ENCODE peak calls at places on chromosomes 5 and 9, in ten cellular contexts. H, W, L, S, N, Z, C, X, Q and D are unnamed samples.

GRCh38 chr9:132986586-132986985 is 8.1 kb downstream of the GFI1B start:
- DNase-seq in H (no peak), W (no peak), L (no peak), S (no peak), N (no peak), Z (no peak), C (no peak), X (no peak), Q (no peak), D (no peak)

GRCh38 chr5:76608833-76609232 is 14.4 kb downstream of the F2RL2 start:
- DNase-seq in H (no peak), W (no peak), L (no peak), S (peak), N (no peak), Z (peak), C (peak), X (no peak), Q (no peak), D (no peak)

GRCh38 chr9:90095682-90096081 is 490.9 kb downstream of the GADD45G start:
- DNase-seq in H (no peak), W (peak), L (no peak), S (no peak), N (no peak), Z (no peak), C (no peak), X (no peak), Q (no peak), D (no peak)

GRCh38 chr5:157955541-157956172 is 96.7 kb upstream of the CLINT1 start:
- DNase-seq in H (no peak), W (no peak), L (no peak), S (no peak), N (no peak), Z (no peak), C (no peak), X (no peak), Q (no peak), D (no peak)

GRCh38 chr9:132187006-132187760 is 25.3 kb downstream of the NTNG2 start:
- DNase-seq in H (no peak), W (no peak), L (no peak), S (no peak), N (no peak), Z (no peak), C (no peak), X (no peak), Q (peak), D (no peak)

GRCh38 chr5:115246361-115246991 is 16.2 kb downstream of the PGGT1B start:
- DNase-seq in H (no peak), W (no peak), L (no peak), S (peak), N (no peak), Z (peak), C (peak), X (no peak), Q (no peak), D (no peak)

GRCh38 chr5:96111080-96111756 is 149.6 kb upstream of the ELL2 start:
- DNase-seq in H (no peak), W (no peak), L (no peak), S (no peak), N (no peak), Z (no peak), C (no peak), X (no peak), Q (no peak), D (no peak)

GRCh38 chr5:178630475-178630930 is 3.7 kb upstream of the CLK4 start:
- DNase-seq in H (no peak), W (no peak), L (no peak), S (no peak), N (no peak), Z (peak), C (peak), X (no peak), Q (no peak), D (no peak)

GRCh38 chr9:94096819-94097577 is 12.7 kb downstream of the PTPDC1 start:
- DNase-seq in H (no peak), W (no peak), L (no peak), S (no peak), N (no peak), Z (no peak), C (peak), X (no peak), Q (no peak), D (no peak)

GRCh38 chr5:131148835-131149234 is 16.2 kb downstream of the HINT1 start:
- DNase-seq in H (no peak), W (no peak), L (no peak), S (no peak), N (no peak), Z (no peak), C (no peak), X (no peak), Q (no peak), D (no peak)

GRCh38 chr9:98087420-98088354 is 31.2 kb downstream of the NANS start:
- DNase-seq in H (no peak), W (no peak), L (peak), S (no peak), N (peak), Z (no peak), C (peak), X (no peak), Q (peak), D (no peak)

GRCh38 chr9:73152445-73152844 is 780 bp downstream of the ANXA1 start:
- DNase-seq in H (no peak), W (no peak), L (no peak), S (no peak), N (no peak), Z (no peak), C (peak), X (no peak), Q (no peak), D (no peak)

GRCh38 chr9:113985968-113986585 is 92.0 kb downstream of the AMBP start:
- DNase-seq in H (no peak), W (no peak), L (no peak), S (peak), N (no peak), Z (no peak), C (peak), X (no peak), Q (peak), D (no peak)

GRCh38 chr9:127813739-127814226 is 11.1 kb downstream of the FPGS start:
- DNase-seq in H (peak), W (no peak), L (no peak), S (no peak), N (no peak), Z (no peak), C (no peak), X (no peak), Q (no peak), D (no peak)

GRCh38 chr5:160315968-160316367 is 3.6 kb upstream of the CCNJL start:
- DNase-seq in H (no peak), W (no peak), L (no peak), S (no peak), N (no peak), Z (peak), C (peak), X (no peak), Q (no peak), D (no peak)

GRCh38 chr5:612498-613424 is 621 bp downstream of the CEP72 start:
- DNase-seq in H (no peak), W (no peak), L (peak), S (peak), N (peak), Z (peak), C (no peak), X (no peak), Q (peak), D (peak)

GRCh38 chr5:137666109-137666850 is 69.6 kb downstream of the KLHL3 start:
- DNase-seq in H (no peak), W (no peak), L (no peak), S (no peak), N (no peak), Z (no peak), C (peak), X (no peak), Q (peak), D (no peak)

GRCh38 chr5:87150630-87151029 is 117.1 kb upstream of the RASA1 start:
- DNase-seq in H (no peak), W (no peak), L (no peak), S (no peak), N (no peak), Z (no peak), C (no peak), X (no peak), Q (no peak), D (no peak)

GRCh38 chr5:87347272-87347671 is 65.5 kb downstream of the CCNH start:
- DNase-seq in H (no peak), W (no peak), L (no peak), S (no peak), N (no peak), Z (no peak), C (peak), X (no peak), Q (no peak), D (no peak)

GRCh38 chr5:61675015-61675692 is 343.1 kb downstream of the ZSWIM6 start:
- DNase-seq in H (no peak), W (no peak), L (no peak), S (no peak), N (no peak), Z (peak), C (no peak), X (no peak), Q (no peak), D (no peak)

GRCh38 chr9:18351216-18351615 is 122.7 kb upstream of the ADAMTSL1 start:
- DNase-seq in H (no peak), W (no peak), L (no peak), S (no peak), N (no peak), Z (no peak), C (no peak), X (no peak), Q (no peak), D (no peak)

GRCh38 chr9:136880651-136881050 is 5.7 kb upstream of the TRAF2 start:
- DNase-seq in H (no peak), W (no peak), L (no peak), S (peak), N (peak), Z (no peak), C (no peak), X (no peak), Q (no peak), D (no peak)

GRCh38 chr9:13568851-13569618 is 289.5 kb upstream of the MPDZ start:
- DNase-seq in H (no peak), W (no peak), L (no peak), S (no peak), N (no peak), Z (no peak), C (no peak), X (no peak), Q (no peak), D (no peak)

GRCh38 chr9:88477300-88477751 is 57.7 kb upstream of the NXNL2 start:
- DNase-seq in H (no peak), W (no peak), L (no peak), S (no peak), N (no peak), Z (no peak), C (peak), X (no peak), Q (no peak), D (no peak)

GRCh38 chr5:31854181-31854624 is 215.3 kb downstream of the PDZD2 start:
- DNase-seq in H (no peak), W (no peak), L (peak), S (no peak), N (no peak), Z (no peak), C (peak), X (peak), Q (no peak), D (no peak)

GRCh38 chr5:129619782-129620181 is 128.1 kb upstream of the MINAR2 start:
- DNase-seq in H (no peak), W (no peak), L (no peak), S (no peak), N (no peak), Z (no peak), C (no peak), X (no peak), Q (no peak), D (no peak)

GRCh38 chr9:125361837-125362531 is 100.4 kb downstream of the GAPVD1 start:
- DNase-seq in H (no peak), W (no peak), L (no peak), S (peak), N (no peak), Z (peak), C (peak), X (no peak), Q (no peak), D (no peak)

GRCh38 chr5:166401391-166401790 is 1890.1 kb upstream of the WWC1 start:
- DNase-seq in H (no peak), W (no peak), L (no peak), S (no peak), N (no peak), Z (no peak), C (no peak), X (no peak), Q (no peak), D (no peak)

GRCh38 chr5:18281947-18282557 is 647.8 kb downstream of the TAF11L14 start:
- DNase-seq in H (no peak), W (no peak), L (no peak), S (peak), N (no peak), Z (no peak), C (peak), X (no peak), Q (no peak), D (no peak)

GRCh38 chr9:7118653-7119052 is 360.9 kb downstream of the KDM4C start:
- DNase-seq in H (no peak), W (no peak), L (no peak), S (peak), N (no peak), Z (no peak), C (no peak), X (no peak), Q (no peak), D (no peak)

GRCh38 chr9:38047301-38048251 is 21.5 kb downstream of the SHB start:
- DNase-seq in H (peak), W (peak), L (no peak), S (peak), N (no peak), Z (peak), C (peak), X (no peak), Q (peak), D (peak)
- TF ChIP-seq POLR2A in H (peak), W (no peak), L (no peak), S (no peak), N (no peak), Z (no peak), C (no peak), X (no peak), Q (no peak), D (peak)

GRCh38 chr5:141180313-141180712 is 1.9 kb upstream of the PCDHB16 start:
- DNase-seq in H (no peak), W (no peak), L (no peak), S (no peak), N (no peak), Z (no peak), C (no peak), X (no peak), Q (no peak), D (no peak)
- H3K4me3 ChIP-seq in H (no peak), W (no peak), L (no peak), S (no peak), N (no peak), Z (no peak), C (no peak), X (no peak), Q (no peak), D (no peak)

DNA sequence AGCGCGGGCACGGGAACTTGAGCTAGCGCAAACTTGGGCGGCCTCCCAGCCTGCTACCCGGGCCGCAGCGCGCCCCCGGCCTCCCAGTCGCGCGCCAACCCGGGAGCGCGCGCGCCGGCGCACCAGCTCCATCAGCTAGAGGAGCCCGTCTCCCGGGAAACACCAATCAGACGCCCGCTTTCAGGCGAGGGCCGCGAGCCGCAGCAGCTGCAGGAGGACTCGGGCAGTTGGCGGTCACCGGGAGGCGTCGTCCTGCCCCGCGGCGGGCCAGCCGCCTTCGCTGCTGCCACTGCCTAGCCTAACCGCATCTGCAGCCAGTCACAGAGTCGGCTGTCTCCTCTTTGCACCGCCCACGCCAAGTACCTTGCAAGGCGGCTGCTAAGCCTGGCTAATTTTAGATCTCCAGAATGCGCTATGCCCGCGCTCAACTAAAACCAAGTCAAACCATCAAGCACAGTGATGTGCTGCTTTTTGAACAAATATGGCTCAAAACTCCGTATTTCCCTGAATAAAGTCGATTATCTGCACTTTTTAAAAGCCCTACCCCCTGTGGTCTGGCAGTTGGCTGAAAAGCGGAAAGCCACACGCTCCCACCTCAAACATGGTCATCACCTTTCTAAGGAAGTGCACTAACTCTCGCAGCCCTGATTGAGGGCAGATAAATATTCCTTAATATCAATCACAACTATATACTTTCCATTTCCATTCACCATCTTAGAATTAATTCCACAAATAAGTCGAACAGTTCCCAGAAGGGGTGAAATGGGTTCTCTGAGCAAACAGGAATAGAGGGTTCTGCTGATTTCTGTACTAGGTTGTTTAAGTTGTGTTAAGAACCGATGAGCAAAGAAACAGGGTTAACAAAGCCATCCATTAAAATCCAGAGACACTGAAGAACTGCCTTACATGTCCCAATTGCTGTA is 221.8 kb downstream of the MEF2C start:
- DNase-seq in H (no peak), W (peak), L (no peak), S (peak), N (no peak), Z (peak), C (peak), X (peak), Q (peak), D (no peak)
- TF ChIP-seq POLR2A in H (no peak), W (no peak), L (no peak), S (no peak), N (no peak), Z (no peak), C (no peak), X (peak), Q (peak), D (no peak)

GRCh38 chr5:150153957-150154617 is 1.6 kb downstream of the PDGFRB start:
- DNase-seq in H (no peak), W (no peak), L (no peak), S (no peak), N (no peak), Z (no peak), C (peak), X (peak), Q (no peak), D (no peak)
- H3K4me3 ChIP-seq in H (peak), W (peak), L (peak), S (no peak), N (peak), Z (no peak), C (peak), X (peak), Q (no peak), D (peak)